ENCODE peak calls at places on chromosomes 13 and 19, in seven cellular contexts. N is BJ, G is Calu3, Q is H9, J is cardiac fibroblast, A is nephron progenitor cell, Z is mesothelial cell of epicardium. K is an unnamed sample.

GRCh38 chr19:10454267-10454666 is 33.9 kb downstream of the PDE4A start:
- DNase-seq in A (peak), G (no peak), N (no peak), Q (peak), Z (no peak), J (peak), K (peak)

GRCh38 chr13:21232196-21232595 is 55.7 kb downstream of the MRPL57 start:
- DNase-seq in N (no peak), Z (no peak), J (peak), Q (no peak), G (no peak), A (no peak), K (no peak)

GRCh38 chr13:99087130-99087953 is 109.5 kb upstream of the DOCK9 start:
- DNase-seq in Z (peak), Q (peak), G (peak), A (peak), J (peak), N (peak), K (peak)

GRCh38 chr19:51946602-51947001 is 19.3 kb downstream of the ZNF613 start:
- DNase-seq in Z (no peak), Q (no peak), A (no peak), N (no peak), G (no peak), J (no peak), K (no peak)

GRCh38 chr13:42140494-42140893 is 92.0 kb downstream of the DGKH start:
- DNase-seq in Q (no peak), N (no peak), Z (no peak), G (no peak), J (no peak), A (no peak), K (no peak)

GRCh38 chr19:11296264-11296663 is 304 bp downstream of the TSPAN16 start:
- DNase-seq in G (no peak), Z (no peak), A (no peak), N (no peak), Q (no peak), J (peak), K (no peak)

GRCh38 chr19:2602391-2603181 is 99.9 kb downstream of the GNG7 start:
- DNase-seq in A (peak), G (peak), N (peak), Q (peak), Z (peak), J (peak), K (peak)

GRCh38 chr19:22610121-22610520 is 24.0 kb upstream of the ZNF492 start:
- DNase-seq in A (no peak), Q (no peak), G (no peak), J (no peak), Z (no peak), N (no peak), K (no peak)

GRCh38 chr19:47696635-47697034 is 16.6 kb upstream of the EHD2 start:
- DNase-seq in G (no peak), Q (no peak), J (no peak), Z (no peak), A (no peak), N (no peak), K (no peak)

GRCh38 chr19:31436121-31436776 is 87.0 kb upstream of the TSHZ3 start:
- DNase-seq in Z (no peak), A (no peak), N (no peak), Q (no peak), J (peak), G (no peak), K (no peak)

GRCh38 chr13:45206340-45206739 is 5.5 kb upstream of the KCTD4 start:
- DNase-seq in N (peak), Q (no peak), Z (no peak), G (no peak), A (no peak), J (peak), K (no peak)

GRCh38 chr19:1855828-1856255 is 7.5 kb downstream of the KLF16 start:
- DNase-seq in Q (no peak), N (no peak), A (no peak), J (no peak), G (no peak), Z (no peak), K (no peak)

GRCh38 chr13:108957369-108958012 is 328.1 kb downstream of the MYO16 start:
- DNase-seq in A (no peak), Q (no peak), Z (no peak), G (peak), N (peak), J (peak), K (no peak)

GRCh38 chr19:51122112-51122981 is 2.4 kb upstream of the SIGLEC9 start:
- DNase-seq in Z (no peak), A (no peak), J (peak), Q (no peak), N (no peak), G (no peak), K (no peak)

GRCh38 chr13:94988654-94989053 is 276.3 kb upstream of the SOX21 start:
- DNase-seq in J (no peak), A (no peak), N (no peak), Q (peak), Z (no peak), G (no peak), K (no peak)

GRCh38 chr13:87671824-87672603 is 843 bp downstream of the SLITRK5 start:
- DNase-seq in A (peak), Z (peak), G (no peak), Q (peak), N (no peak), J (no peak), K (peak)

GRCh38 chr13:112714366-112714765 is 24.5 kb downstream of the ATP11A start:
- DNase-seq in A (no peak), N (no peak), Z (no peak), G (no peak), Q (no peak), J (no peak), K (no peak)

GRCh38 chr19:17951151-17952040 is 15.5 kb upstream of the KCNN1 start:
- DNase-seq in G (no peak), N (no peak), Z (no peak), J (no peak), Q (peak), A (peak), K (peak)

GRCh38 chr19:17394891-17395415 is 957 bp upstream of the CCDC194 start:
- DNase-seq in N (no peak), A (peak), Q (peak), J (peak), G (peak), Z (no peak), K (peak)

GRCh38 chr13:84668637-84669036 is 786.4 kb upstream of the SLITRK1 start:
- DNase-seq in N (no peak), Q (no peak), J (no peak), G (no peak), Z (no peak), A (no peak), K (no peak)

GRCh38 chr13:30364133-30364532 is 56.8 kb upstream of the KATNAL1 start:
- DNase-seq in G (no peak), Q (no peak), N (no peak), Z (no peak), J (no peak), A (no peak), K (no peak)

GRCh38 chr13:70703755-70704154 is 595.5 kb upstream of the KLHL1 start:
- DNase-seq in A (no peak), J (no peak), Z (no peak), G (no peak), Q (no peak), N (no peak), K (no peak)

GRCh38 chr19:9406798-9407352 is 28.5 kb downstream of the ZNF266 start:
- DNase-seq in Q (no peak), N (peak), Z (no peak), A (no peak), J (peak), G (no peak), K (no peak)

GRCh38 chr13:80235559-80236296 is 105.2 kb downstream of the SPRY2 start:
- DNase-seq in A (no peak), N (no peak), Q (no peak), G (peak), Z (no peak), J (peak), K (no peak)

GRCh38 chr13:40318366-40318765 is 348.1 kb downstream of the FOXO1 start:
- DNase-seq in J (peak), G (peak), A (no peak), Z (peak), Q (no peak), N (no peak), K (no peak)

GRCh38 chr19:33235269-33235995 is 9.8 kb upstream of the SLC7A10 start:
- DNase-seq in A (peak), N (no peak), J (peak), Z (peak), Q (peak), G (peak), K (peak)

DNA sequence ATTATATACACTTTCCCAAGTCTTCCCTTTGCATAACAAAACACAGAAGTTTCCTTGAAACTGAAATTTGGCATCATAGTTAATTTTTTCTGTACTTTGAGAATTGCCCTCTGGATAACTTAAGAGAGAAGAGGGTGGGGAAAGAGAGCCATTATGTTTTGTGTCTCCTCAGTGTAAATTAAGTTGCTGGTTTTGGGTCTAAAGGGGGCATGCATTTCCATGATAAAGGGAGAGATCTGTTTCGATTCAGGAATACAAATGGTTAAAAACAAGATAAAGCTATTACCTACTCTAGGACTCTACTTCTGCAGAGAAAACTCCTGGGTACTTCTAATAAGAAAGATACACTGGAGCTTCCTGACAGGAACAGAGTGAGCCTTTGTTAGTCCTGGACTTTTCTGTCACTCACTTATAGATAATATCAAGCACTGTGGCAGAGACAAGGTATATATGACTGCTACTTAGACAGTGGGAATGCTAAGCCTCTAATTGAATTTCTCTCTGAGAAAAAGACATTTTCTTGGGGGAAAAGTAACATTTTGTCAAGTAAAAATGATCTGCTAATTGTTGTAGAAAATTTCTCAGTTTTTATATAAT is 142.8 kb upstream of the PCDH9 start:
- DNase-seq in J (no peak), G (no peak), A (no peak), N (no peak), Z (no peak), Q (no peak), K (no peak)
- TF ChIP-seq CTCF in J (no peak), G (no peak), A (no peak), N (no peak), Z (no peak), Q (no peak), K (no peak)

GRCh38 chr19:13150187-13150918 is at the start of the genes IER2 and STX10:
- DNase-seq in Q (peak), A (peak), J (peak), N (peak), Z (peak), G (peak), K (peak)

GRCh38 chr19:13152854-13153626 is 2.8 kb downstream of the IER2 start:
- DNase-seq in N (peak), Q (peak), Z (peak), A (peak), J (peak), G (peak), K (peak)

GRCh38 chr19:13150919-13151604 is 851 bp downstream of the IER2 start:
- DNase-seq in J (no peak), Z (peak), A (peak), N (no peak), Q (no peak), G (no peak), K (no peak)

GRCh38 chr19:13152356-13152853 is 2.2 kb downstream of the IER2 start:
- DNase-seq in A (no peak), N (no peak), Q (no peak), Z (no peak), G (no peak), J (no peak), K (no peak)

DNA sequence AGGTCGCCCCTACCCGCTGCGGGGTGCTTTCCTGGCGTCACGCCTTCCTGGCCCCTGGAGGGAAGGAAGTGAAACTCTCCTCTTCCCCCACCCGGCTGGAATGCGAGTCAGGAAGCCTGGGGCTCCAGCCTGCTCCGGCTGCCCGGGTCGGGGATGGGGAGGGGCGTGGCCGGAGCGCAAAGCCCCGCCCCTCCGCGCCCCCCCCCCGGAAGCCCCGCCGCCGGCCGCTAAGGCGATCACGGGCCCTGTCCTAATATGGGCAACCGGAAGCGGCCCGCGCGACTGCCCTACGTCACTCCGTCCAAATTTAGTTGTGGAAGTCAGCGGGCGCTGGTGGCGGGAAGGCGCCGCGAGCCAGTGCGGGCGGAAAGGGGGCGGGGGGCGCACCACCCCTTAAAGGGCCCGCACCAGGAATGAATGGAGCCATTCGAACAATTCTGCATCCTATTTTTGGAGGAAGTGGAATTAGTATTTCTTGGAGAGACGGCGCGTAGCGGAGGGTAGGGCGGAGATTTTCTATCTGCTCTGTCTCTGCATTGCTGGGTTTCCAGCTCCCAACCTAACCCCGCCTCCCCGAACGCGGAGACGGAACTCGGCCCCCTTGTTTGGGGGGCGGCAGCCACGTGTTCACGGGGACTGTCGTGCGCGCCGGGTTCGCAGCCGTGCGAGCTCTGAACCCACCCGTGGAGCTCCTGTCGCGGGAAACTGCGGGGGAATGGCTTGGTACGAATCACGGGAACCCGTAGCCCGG is 1.6 kb downstream of the IER2 start:
- DNase-seq in G (peak), N (peak), Q (peak), A (peak), J (peak), Z (peak), K (peak)
- TF ChIP-seq CTCF in G (no peak), N (peak), Q (no peak), A (no peak), J (no peak), Z (no peak), K (no peak)

DNA sequence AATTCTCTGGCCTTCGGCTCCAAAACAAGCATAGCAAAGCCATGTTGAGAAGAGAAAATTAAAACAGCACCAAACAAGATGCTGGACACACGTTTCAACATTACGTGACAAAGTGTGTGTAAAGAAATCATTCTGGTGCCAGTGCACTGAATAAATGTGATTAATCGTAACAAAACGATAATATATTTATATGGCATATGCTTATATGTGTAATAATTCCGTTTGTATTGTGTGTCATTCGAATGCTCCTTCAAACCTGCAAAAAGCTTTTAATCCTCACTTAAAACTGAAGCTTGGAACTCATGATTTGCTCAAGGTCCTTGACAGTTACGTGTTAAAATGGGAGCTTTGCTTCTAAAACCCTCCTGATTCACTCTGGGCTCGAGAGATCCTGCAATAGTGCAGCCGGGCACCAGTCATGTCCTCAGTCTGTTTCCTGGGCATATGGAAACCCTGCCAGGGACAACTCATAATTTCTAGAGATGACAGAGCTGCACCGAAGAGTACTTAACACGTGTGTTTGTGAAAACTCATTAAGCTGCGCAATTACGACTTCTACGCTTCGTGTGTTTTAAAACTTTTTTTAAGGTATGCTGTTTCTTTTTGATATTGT is 731 bp upstream of the AKAP8L start:
- DNase-seq in Z (no peak), Q (no peak), G (no peak), A (no peak), N (no peak), J (peak), K (no peak)
- TF ChIP-seq CTCF in Z (peak), Q (no peak), G (no peak), A (no peak), N (no peak), J (no peak), K (peak)

GRCh38 chr13:31947105-31947504 is 84.5 kb upstream of the FRY start:
- DNase-seq in A (no peak), N (no peak), Z (no peak), G (no peak), J (no peak), Q (no peak), K (no peak)
- TF ChIP-seq CTCF in A (no peak), N (no peak), Z (no peak), G (no peak), J (no peak), Q (peak), K (no peak)

DNA sequence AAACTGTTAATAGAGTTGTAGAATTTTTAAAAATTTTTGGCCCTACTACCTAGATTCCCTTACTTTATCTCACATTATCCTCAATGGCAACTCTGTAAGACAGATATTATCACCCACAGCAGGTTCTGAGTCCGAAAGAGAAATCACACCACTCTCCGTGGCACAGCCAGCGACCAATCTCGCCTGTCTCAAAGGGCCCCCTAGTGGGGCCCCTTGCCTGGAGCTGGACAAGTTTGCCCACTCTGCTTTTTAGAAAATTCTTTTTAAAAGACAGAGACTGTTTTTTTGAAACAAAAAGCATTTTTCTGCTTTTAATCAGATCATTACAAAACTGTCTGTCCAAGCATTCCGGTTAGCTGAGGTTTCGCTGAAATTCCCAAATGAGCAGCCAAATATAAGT is 21.7 kb downstream of the PHF11 start:
- DNase-seq in G (no peak), N (no peak), A (peak), Q (no peak), Z (no peak), J (no peak), K (no peak)
- TF ChIP-seq CTCF in G (no peak), N (peak), A (peak), Q (peak), Z (no peak), J (peak), K (no peak)

GRCh38 chr13:43159007-43159406 is 135.6 kb downstream of the DNAJC15 start:
- DNase-seq in Z (no peak), A (no peak), Q (no peak), G (no peak), N (no peak), J (peak), K (no peak)
- TF ChIP-seq CTCF in Z (no peak), A (no peak), Q (peak), G (no peak), N (peak), J (peak), K (peak)

K was measured in glutamatergic neuron.